ENCODE peak calls at places on chromosomes 6 and 20, in ten cellular contexts. G, T, Z, W, L, D, J, S, V and K are unnamed samples.
A peak's percentile ranks its signal among the peaks of the same experiment; 100 is the strongest.

GRCh38 chr6:130671119-130672104 is 155.8 kb upstream of the SMLR1 start:
- DNase-seq in G (no peak), T (peak; percentile 56), Z (no peak), W (no peak), L (peak; percentile 70), D (no peak), J (no peak), S (no peak), V (no peak), K (peak; percentile 19)

GRCh38 chr6:69867075-69867911 is 937 bp downstream of the COL19A1 start:
- DNase-seq in G (peak; percentile 66), T (no peak), Z (peak; percentile 78), W (peak; percentile 44), L (peak; percentile 75), D (peak; percentile 3), J (peak; percentile 25), S (peak; percentile 84), V (no peak), K (peak; percentile 36)

GRCh38 chr6:24445704-24446103 is 43.0 kb downstream of the MRS2 start:
- DNase-seq in G (peak; percentile 26), T (no peak), Z (no peak), W (no peak), L (no peak), D (no peak), J (no peak), S (no peak), V (no peak), K (no peak)

GRCh38 chr6:160978141-160978926 is 13.2 kb upstream of the MAP3K4 start:
- DNase-seq in G (no peak), T (peak; percentile 20), Z (no peak), W (no peak), L (no peak), D (no peak), J (no peak), S (no peak), V (peak; percentile 75), K (peak; percentile 62)

GRCh38 chr6:107657373-107657754 is 166.7 kb downstream of the SCML4 start:
- DNase-seq in G (no peak), T (no peak), Z (no peak), W (no peak), L (no peak), D (no peak), J (no peak), S (no peak), V (no peak), K (no peak)

GRCh38 chr20:11937230-11937629 is 19.5 kb downstream of the BTBD3 start:
- DNase-seq in G (no peak), T (no peak), Z (no peak), W (no peak), L (no peak), D (no peak), J (no peak), S (no peak), V (no peak), K (no peak)

GRCh38 chr20:41316602-41317535 is 662 bp downstream of the ZHX3 start:
- DNase-seq in G (peak; percentile 86), T (peak; percentile 85), Z (peak; percentile 91), W (peak; percentile 70), L (peak; percentile 90), D (peak; percentile 51), J (peak; percentile 76), S (peak; percentile 81), V (no peak), K (peak; percentile 94)

GRCh38 chr6:169527306-169527705 is 174.5 kb downstream of the WDR27 start:
- DNase-seq in G (no peak), T (no peak), Z (no peak), W (no peak), L (no peak), D (no peak), J (no peak), S (no peak), V (peak; percentile 12), K (peak; percentile 31)

GRCh38 chr6:1678966-1679690 is 69.4 kb downstream of the FOXC1 start:
- DNase-seq in G (no peak), T (no peak), Z (no peak), W (no peak), L (no peak), D (peak; percentile 22), J (no peak), S (no peak), V (no peak), K (no peak)